ENCODE peak calls at places on chromosomes 1 and 21, in ten cellular contexts. One of them, this sample, is unnamed.

GRCh38 chr1:169683661-169684060 is 27.8 kb downstream of the SELL start:
- DNase-seq in GM12878: no peak
- DNase-seq in breast epithelium: no peak
- DNase-seq in stomach: no peak
- DNase-seq in heart left ventricle: peak; percentile 44
- DNase-seq in uterus: no peak
- DNase-seq in esophagus squamous epithelium: no peak
- DNase-seq in ovary: no peak
- DNase-seq in right lobe of liver: no peak
- DNase-seq in transverse colon: no peak
- DNase-seq in this sample: no peak

GRCh38 chr1:1365875-1366698 is 7.7 kb upstream of the MXRA8 start:
- DNase-seq in GM12878: no peak
- DNase-seq in breast epithelium: no peak
- DNase-seq in stomach: no peak
- DNase-seq in heart left ventricle: no peak
- DNase-seq in uterus: no peak
- DNase-seq in esophagus squamous epithelium: no peak
- DNase-seq in ovary: no peak
- DNase-seq in right lobe of liver: no peak
- DNase-seq in transverse colon: no peak
- DNase-seq in this sample: no peak

GRCh38 chr1:228081144-228081543 is 1.4 kb upstream of the ARF1 start:
- DNase-seq in GM12878: no peak
- DNase-seq in breast epithelium: peak; percentile 34
- DNase-seq in stomach: no peak
- DNase-seq in heart left ventricle: peak; percentile 55
- DNase-seq in uterus: no peak
- DNase-seq in esophagus squamous epithelium: no peak
- DNase-seq in ovary: no peak
- DNase-seq in right lobe of liver: peak; percentile 25
- DNase-seq in transverse colon: peak; percentile 10
- DNase-seq in this sample: no peak

GRCh38 chr1:177122869-177123268 is 41.6 kb downstream of the ASTN1 start:
- DNase-seq in GM12878: no peak
- DNase-seq in breast epithelium: no peak
- DNase-seq in stomach: no peak
- DNase-seq in heart left ventricle: no peak
- DNase-seq in uterus: no peak
- DNase-seq in esophagus squamous epithelium: no peak
- DNase-seq in ovary: no peak
- DNase-seq in right lobe of liver: no peak
- DNase-seq in transverse colon: no peak
- DNase-seq in this sample: no peak

GRCh38 chr1:226308166-226308722 is 720 bp downstream of the LIN9 start:
- DNase-seq in GM12878: no peak
- DNase-seq in breast epithelium: no peak
- DNase-seq in stomach: peak; percentile 29
- DNase-seq in heart left ventricle: no peak
- DNase-seq in uterus: peak; percentile 16
- DNase-seq in esophagus squamous epithelium: no peak
- DNase-seq in ovary: peak; percentile 18
- DNase-seq in right lobe of liver: no peak
- DNase-seq in transverse colon: peak; percentile 44
- DNase-seq in this sample: no peak

GRCh38 chr1:152415454-152416227 is 1.6 kb upstream of the CRNN start:
- DNase-seq in GM12878: no peak
- DNase-seq in breast epithelium: no peak
- DNase-seq in stomach: no peak
- DNase-seq in heart left ventricle: no peak
- DNase-seq in uterus: no peak
- DNase-seq in esophagus squamous epithelium: no peak
- DNase-seq in ovary: no peak
- DNase-seq in right lobe of liver: no peak
- DNase-seq in transverse colon: no peak
- DNase-seq in this sample: no peak

GRCh38 chr1:99173900-99174299 is 90.4 kb upstream of the PLPPR4 start:
- DNase-seq in GM12878: no peak
- DNase-seq in breast epithelium: no peak
- DNase-seq in stomach: no peak
- DNase-seq in heart left ventricle: no peak
- DNase-seq in uterus: no peak
- DNase-seq in esophagus squamous epithelium: no peak
- DNase-seq in ovary: no peak
- DNase-seq in right lobe of liver: no peak
- DNase-seq in transverse colon: no peak
- DNase-seq in this sample: no peak

GRCh38 chr1:192575499-192576189 is at the start of gene RGS1:
- DNase-seq in GM12878: peak; percentile 97
- DNase-seq in breast epithelium: no peak
- DNase-seq in stomach: peak; percentile 56
- DNase-seq in heart left ventricle: peak; percentile 57
- DNase-seq in uterus: no peak
- DNase-seq in esophagus squamous epithelium: no peak
- DNase-seq in ovary: no peak
- DNase-seq in right lobe of liver: peak; percentile 27
- DNase-seq in transverse colon: peak; percentile 76
- DNase-seq in this sample: no peak

GRCh38 chr1:112524251-112524650 is 15.5 kb downstream of the WNT2B start:
- DNase-seq in GM12878: no peak
- DNase-seq in breast epithelium: no peak
- DNase-seq in stomach: no peak
- DNase-seq in heart left ventricle: no peak
- DNase-seq in uterus: peak; percentile 40
- DNase-seq in esophagus squamous epithelium: no peak
- DNase-seq in ovary: peak; percentile 69
- DNase-seq in right lobe of liver: no peak
- DNase-seq in transverse colon: no peak
- DNase-seq in this sample: no peak

GRCh38 chr1:12096615-12097014 is 33.5 kb downstream of the TNFRSF8 start:
- DNase-seq in GM12878: no peak
- DNase-seq in breast epithelium: no peak
- DNase-seq in stomach: no peak
- DNase-seq in heart left ventricle: no peak
- DNase-seq in uterus: no peak
- DNase-seq in esophagus squamous epithelium: no peak
- DNase-seq in ovary: no peak
- DNase-seq in right lobe of liver: no peak
- DNase-seq in transverse colon: no peak
- DNase-seq in this sample: no peak

GRCh38 chr1:238457610-238458009 is 566.9 kb upstream of the ZP4 start:
- DNase-seq in GM12878: no peak
- DNase-seq in breast epithelium: no peak
- DNase-seq in stomach: no peak
- DNase-seq in heart left ventricle: no peak
- DNase-seq in uterus: no peak
- DNase-seq in esophagus squamous epithelium: no peak
- DNase-seq in ovary: no peak
- DNase-seq in right lobe of liver: no peak
- DNase-seq in transverse colon: no peak
- DNase-seq in this sample: no peak

GRCh38 chr1:234611153-234611798 is 1.3 kb upstream of the IRF2BP2 start:
- DNase-seq in GM12878: peak; percentile 76
- DNase-seq in breast epithelium: no peak
- DNase-seq in stomach: no peak
- DNase-seq in heart left ventricle: no peak
- DNase-seq in uterus: no peak
- DNase-seq in esophagus squamous epithelium: no peak
- DNase-seq in ovary: no peak
- DNase-seq in right lobe of liver: no peak
- DNase-seq in transverse colon: no peak
- DNase-seq in this sample: no peak

GRCh38 chr21:33931799-33932390 is 16.3 kb upstream of the ATP5PO start:
- DNase-seq in GM12878: no peak
- DNase-seq in breast epithelium: no peak
- DNase-seq in stomach: no peak
- DNase-seq in heart left ventricle: no peak
- DNase-seq in uterus: no peak
- DNase-seq in esophagus squamous epithelium: no peak
- DNase-seq in ovary: no peak
- DNase-seq in right lobe of liver: no peak
- DNase-seq in transverse colon: no peak
- DNase-seq in this sample: no peak

GRCh38 chr1:153655333-153655732 is 3.2 kb upstream of the SNAPIN start:
- DNase-seq in GM12878: no peak
- DNase-seq in breast epithelium: no peak
- DNase-seq in stomach: no peak
- DNase-seq in heart left ventricle: no peak
- DNase-seq in uterus: no peak
- DNase-seq in esophagus squamous epithelium: no peak
- DNase-seq in ovary: no peak
- DNase-seq in right lobe of liver: no peak
- DNase-seq in transverse colon: no peak
- DNase-seq in this sample: no peak

GRCh38 chr1:31995263-31995662 is 18.4 kb upstream of the KHDRBS1 start:
- DNase-seq in GM12878: no peak
- DNase-seq in breast epithelium: no peak
- DNase-seq in stomach: no peak
- DNase-seq in heart left ventricle: no peak
- DNase-seq in uterus: no peak
- DNase-seq in esophagus squamous epithelium: no peak
- DNase-seq in ovary: no peak
- DNase-seq in right lobe of liver: no peak
- DNase-seq in transverse colon: no peak
- DNase-seq in this sample: no peak
- TF ChIP-seq POLR2A in GM12878: no peak
- TF ChIP-seq POLR2A in breast epithelium: no peak
- TF ChIP-seq POLR2A in stomach: no peak
- TF ChIP-seq POLR2A in heart left ventricle: no peak
- TF ChIP-seq POLR2A in uterus: no peak
- TF ChIP-seq POLR2A in esophagus squamous epithelium: no peak
- TF ChIP-seq POLR2A in ovary: no peak
- TF ChIP-seq POLR2A in right lobe of liver: no peak
- TF ChIP-seq POLR2A in transverse colon: no peak
- TF ChIP-seq POLR2A in this sample: no peak

GRCh38 chr1:198643827-198644226 is 5.0 kb downstream of the PTPRC start:
- DNase-seq in GM12878: no peak
- DNase-seq in breast epithelium: no peak
- DNase-seq in stomach: no peak
- DNase-seq in heart left ventricle: no peak
- DNase-seq in uterus: no peak
- DNase-seq in esophagus squamous epithelium: no peak
- DNase-seq in ovary: no peak
- DNase-seq in right lobe of liver: no peak
- DNase-seq in transverse colon: no peak
- DNase-seq in this sample: no peak

GRCh38 chr1:198639581-198640235 is 868 bp downstream of the PTPRC start:
- DNase-seq in GM12878: no peak
- DNase-seq in breast epithelium: no peak
- DNase-seq in stomach: no peak
- DNase-seq in heart left ventricle: no peak
- DNase-seq in uterus: no peak
- DNase-seq in esophagus squamous epithelium: no peak
- DNase-seq in ovary: no peak
- DNase-seq in right lobe of liver: no peak
- DNase-seq in transverse colon: no peak
- DNase-seq in this sample: no peak

GRCh38 chr1:198643001-198643400 is 4.2 kb downstream of the PTPRC start:
- DNase-seq in GM12878: no peak
- DNase-seq in breast epithelium: no peak
- DNase-seq in stomach: no peak
- DNase-seq in heart left ventricle: no peak
- DNase-seq in uterus: no peak
- DNase-seq in esophagus squamous epithelium: no peak
- DNase-seq in ovary: no peak
- DNase-seq in right lobe of liver: no peak
- DNase-seq in transverse colon: no peak
- DNase-seq in this sample: no peak

GRCh38 chr1:198641966-198642656 is 3.3 kb downstream of the PTPRC start:
- DNase-seq in GM12878: no peak
- DNase-seq in breast epithelium: no peak
- DNase-seq in stomach: no peak
- DNase-seq in heart left ventricle: no peak
- DNase-seq in uterus: no peak
- DNase-seq in esophagus squamous epithelium: no peak
- DNase-seq in ovary: no peak
- DNase-seq in right lobe of liver: no peak
- DNase-seq in transverse colon: no peak
- DNase-seq in this sample: no peak

DNA sequence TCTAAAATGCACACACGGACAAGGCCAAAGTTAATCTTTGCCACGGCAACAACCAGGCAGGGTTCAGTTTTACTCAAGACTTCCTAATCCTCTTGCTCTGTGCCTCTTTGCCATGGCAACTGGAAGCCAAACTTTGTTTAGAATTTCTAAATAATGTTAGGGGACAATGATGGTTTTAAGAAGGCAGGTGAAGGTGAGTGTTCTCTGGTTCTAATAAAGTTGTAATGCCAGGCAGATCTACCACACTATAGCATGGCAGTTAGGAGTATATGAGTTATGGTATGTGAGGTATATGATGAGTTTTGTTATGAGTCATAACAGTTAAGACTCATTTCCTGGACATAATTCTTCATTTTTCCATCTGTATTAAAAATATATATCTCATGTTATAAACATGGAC is 2.7 kb downstream of the PTPRC start:
- DNase-seq in GM12878: no peak
- DNase-seq in breast epithelium: no peak
- DNase-seq in stomach: no peak
- DNase-seq in heart left ventricle: no peak
- DNase-seq in uterus: no peak
- DNase-seq in esophagus squamous epithelium: no peak
- DNase-seq in ovary: no peak
- DNase-seq in right lobe of liver: no peak
- DNase-seq in transverse colon: no peak
- DNase-seq in this sample: no peak
- TF ChIP-seq POLR2A in GM12878: no peak
- TF ChIP-seq POLR2A in breast epithelium: no peak
- TF ChIP-seq POLR2A in stomach: no peak
- TF ChIP-seq POLR2A in heart left ventricle: no peak
- TF ChIP-seq POLR2A in uterus: no peak
- TF ChIP-seq POLR2A in esophagus squamous epithelium: no peak
- TF ChIP-seq POLR2A in ovary: no peak
- TF ChIP-seq POLR2A in right lobe of liver: no peak
- TF ChIP-seq POLR2A in transverse colon: no peak
- TF ChIP-seq POLR2A in this sample: no peak

GRCh38 chr1:8026976-8027747 is 1.1 kb upstream of the ERRFI1 start:
- DNase-seq in GM12878: no peak
- DNase-seq in breast epithelium: no peak
- DNase-seq in stomach: peak; percentile 80
- DNase-seq in heart left ventricle: peak; percentile 60
- DNase-seq in uterus: peak; percentile 46
- DNase-seq in esophagus squamous epithelium: no peak
- DNase-seq in ovary: peak; percentile 81
- DNase-seq in right lobe of liver: peak; percentile 84
- DNase-seq in transverse colon: peak; percentile 47
- DNase-seq in this sample: no peak
- TF ChIP-seq POLR2A in GM12878: no peak
- TF ChIP-seq POLR2A in breast epithelium: no peak
- TF ChIP-seq POLR2A in stomach: no peak
- TF ChIP-seq POLR2A in heart left ventricle: no peak
- TF ChIP-seq POLR2A in uterus: no peak
- TF ChIP-seq POLR2A in esophagus squamous epithelium: no peak
- TF ChIP-seq POLR2A in ovary: no peak
- TF ChIP-seq POLR2A in right lobe of liver: peak; percentile 65
- TF ChIP-seq POLR2A in transverse colon: no peak
- TF ChIP-seq POLR2A in this sample: no peak

GRCh38 chr1:86991549-86992186 is 77.2 kb downstream of the HS2ST1 start:
- DNase-seq in GM12878: no peak
- DNase-seq in breast epithelium: no peak
- DNase-seq in stomach: no peak
- DNase-seq in heart left ventricle: no peak
- DNase-seq in uterus: no peak
- DNase-seq in esophagus squamous epithelium: no peak
- DNase-seq in ovary: no peak
- DNase-seq in right lobe of liver: no peak
- DNase-seq in transverse colon: no peak
- DNase-seq in this sample: no peak
- TF ChIP-seq POLR2A in GM12878: no peak
- TF ChIP-seq POLR2A in breast epithelium: no peak
- TF ChIP-seq POLR2A in stomach: no peak
- TF ChIP-seq POLR2A in heart left ventricle: no peak
- TF ChIP-seq POLR2A in uterus: no peak
- TF ChIP-seq POLR2A in esophagus squamous epithelium: no peak
- TF ChIP-seq POLR2A in ovary: no peak
- TF ChIP-seq POLR2A in right lobe of liver: no peak
- TF ChIP-seq POLR2A in transverse colon: no peak
- TF ChIP-seq POLR2A in this sample: no peak

This sample was measured in GM12891.